ENCODE peak calls at places on chromosome 3, in five cellular contexts. H, G, L, C and E are unnamed samples.
A peak's percentile ranks its signal among the peaks of the same experiment; 100 is the strongest.

GRCh38 chr3:4826237-4827100 is 152.8 kb upstream of the BHLHE40 start:
- DNase-seq in H (no peak), G (no peak), L (no peak), C (no peak), E (no peak)

GRCh38 chr3:49122886-49123545 is 2.4 kb upstream of the USP19 start:
- DNase-seq in H (no peak), G (no peak), L (no peak), C (no peak), E (no peak)

GRCh38 chr3:50539887-50540286 is 27.7 kb downstream of the C3orf18 start:
- DNase-seq in H (no peak), G (no peak), L (no peak), C (no peak), E (no peak)

GRCh38 chr3:128610671-128611070 is 39.9 kb downstream of the RPN1 start:
- DNase-seq in H (no peak), G (no peak), L (no peak), C (no peak), E (no peak)

GRCh38 chr3:81307221-81307620 is 454.2 kb downstream of the GBE1 start:
- DNase-seq in H (no peak), G (no peak), L (no peak), C (no peak), E (no peak)

GRCh38 chr3:156459434-156459833 is 95.5 kb downstream of the SSR3 start:
- DNase-seq in H (no peak), G (no peak), L (no peak), C (no peak), E (no peak)

GRCh38 chr3:129068291-129068886 is 7.8 kb downstream of the GP9 start:
- DNase-seq in H (no peak), G (no peak), L (no peak), C (no peak), E (no peak)

GRCh38 chr3:14119166-14119510 is 5.5 kb downstream of the CHCHD4 start:
- DNase-seq in H (no peak), G (no peak), L (no peak), C (no peak), E (no peak)

GRCh38 chr3:9388562-9389272 is 8.7 kb upstream of the SETD5 start:
- DNase-seq in H (no peak), G (no peak), L (no peak), C (no peak), E (no peak)

GRCh38 chr3:188916934-188917391 is 254.8 kb upstream of the TPRG1 start:
- DNase-seq in H (no peak), G (no peak), L (no peak), C (no peak), E (no peak)
- TF ChIP-seq CTCF in H (no peak), G (no peak), L (no peak), C (no peak), E (no peak)

DNA sequence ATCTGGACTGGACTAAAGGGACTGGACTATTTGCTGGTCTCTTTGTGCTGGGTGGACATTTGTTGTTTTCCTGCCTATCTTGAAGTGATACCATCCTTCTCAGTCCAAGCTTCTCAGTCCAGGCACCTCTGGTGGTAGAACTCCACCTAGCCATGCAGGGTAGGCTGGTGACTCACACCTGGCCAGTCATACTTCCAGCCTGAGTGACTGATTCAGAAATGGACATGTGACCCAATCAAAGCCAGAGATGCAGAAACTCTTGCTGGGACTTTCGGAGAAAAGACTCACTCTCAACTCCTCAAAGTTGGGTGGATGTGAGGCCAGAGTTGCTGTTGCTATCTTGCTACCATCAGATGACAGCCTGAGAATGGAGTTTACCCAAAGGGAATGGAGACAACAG is 5.6 kb upstream of the ASB14 start:
- DNase-seq in H (no peak), G (no peak), L (no peak), C (no peak), E (no peak)
- TF ChIP-seq CTCF in H (no peak), G (no peak), L (no peak), C (no peak), E (no peak)

GRCh38 chr3:82496890-82497560 is 735.6 kb upstream of the GBE1 start:
- DNase-seq in H (no peak), G (no peak), L (no peak), C (no peak), E (no peak)
- TF ChIP-seq CTCF in H (peak; percentile 35), G (no peak), L (no peak), C (peak; percentile 50), E (no peak)

GRCh38 chr3:127124135-127124534 is 68.8 kb upstream of the PRR23E start:
- DNase-seq in H (no peak), G (no peak), L (no peak), C (no peak), E (no peak)
- TF ChIP-seq CTCF in H (no peak), G (no peak), L (no peak), C (no peak), E (no peak)

GRCh38 chr3:169744332-169745054 is 20.4 kb downstream of the TERC start:
- DNase-seq in H (no peak), G (no peak), L (no peak), C (no peak), E (no peak)
- TF ChIP-seq CTCF in H (peak; percentile 28), G (peak; percentile 39), L (no peak), C (peak; percentile 35), E (no peak)

GRCh38 chr3:7407107-7407506 is 546.2 kb downstream of the GRM7 start:
- DNase-seq in H (no peak), G (no peak), L (no peak), C (no peak), E (no peak)
- TF ChIP-seq CTCF in H (no peak), G (no peak), L (no peak), C (no peak), E (no peak)

GRCh38 chr3:61990618-61991017 is 382.7 kb downstream of the FEZF2 start:
- DNase-seq in H (no peak), G (no peak), L (no peak), C (no peak), E (no peak)
- TF ChIP-seq CTCF in H (no peak), G (no peak), L (no peak), C (no peak), E (no peak)

DNA sequence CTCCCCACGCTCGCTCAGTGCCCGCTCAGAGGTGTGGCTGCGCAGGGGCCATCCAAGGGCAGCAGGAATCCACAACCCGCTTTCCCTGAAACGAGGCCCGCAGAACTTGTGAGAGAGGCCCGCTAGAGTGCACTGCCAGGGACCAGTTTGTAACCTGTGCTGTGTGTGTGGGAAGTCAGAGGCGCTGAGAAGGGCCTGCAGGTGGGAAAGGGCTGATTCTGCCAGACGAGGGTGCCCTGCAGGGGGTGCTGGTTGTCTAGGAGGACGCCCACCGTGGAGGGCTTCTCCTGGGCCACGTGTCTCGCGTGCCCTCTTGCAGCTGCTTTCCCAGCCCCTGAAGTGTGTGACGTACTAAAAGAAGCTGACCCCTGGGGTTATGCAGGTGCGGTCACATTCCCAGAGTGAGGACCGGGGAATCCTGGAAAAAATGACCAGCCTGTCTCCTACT is 83.3 kb downstream of the C3orf70 start:
- DNase-seq in H (no peak), G (no peak), L (no peak), C (peak; percentile 57), E (no peak)
- TF ChIP-seq CTCF in H (no peak), G (no peak), L (no peak), C (peak; percentile 29), E (no peak)

GRCh38 chr3:134677196-134677986 is 26.6 kb upstream of the KY start:
- DNase-seq in H (peak; percentile 45), G (no peak), L (no peak), C (peak; percentile 38), E (no peak)
- TF ChIP-seq CTCF in H (peak; percentile 43), G (no peak), L (no peak), C (peak; percentile 56), E (peak; percentile 15)

GRCh38 chr3:184491867-184492615 is 69.5 kb upstream of the EPHB3 start:
- DNase-seq in H (no peak), G (no peak), L (no peak), C (no peak), E (no peak)

GRCh38 chr3:184486614-184487013 is 75.0 kb upstream of the EPHB3 start:
- DNase-seq in H (no peak), G (no peak), L (no peak), C (no peak), E (no peak)

GRCh38 chr3:184489457-184489856 is 72.1 kb upstream of the EPHB3 start:
- DNase-seq in H (no peak), G (no peak), L (no peak), C (no peak), E (no peak)

GRCh38 chr3:184488577-184488976 is 73.0 kb upstream of the EPHB3 start:
- DNase-seq in H (no peak), G (no peak), L (no peak), C (no peak), E (no peak)

DNA sequence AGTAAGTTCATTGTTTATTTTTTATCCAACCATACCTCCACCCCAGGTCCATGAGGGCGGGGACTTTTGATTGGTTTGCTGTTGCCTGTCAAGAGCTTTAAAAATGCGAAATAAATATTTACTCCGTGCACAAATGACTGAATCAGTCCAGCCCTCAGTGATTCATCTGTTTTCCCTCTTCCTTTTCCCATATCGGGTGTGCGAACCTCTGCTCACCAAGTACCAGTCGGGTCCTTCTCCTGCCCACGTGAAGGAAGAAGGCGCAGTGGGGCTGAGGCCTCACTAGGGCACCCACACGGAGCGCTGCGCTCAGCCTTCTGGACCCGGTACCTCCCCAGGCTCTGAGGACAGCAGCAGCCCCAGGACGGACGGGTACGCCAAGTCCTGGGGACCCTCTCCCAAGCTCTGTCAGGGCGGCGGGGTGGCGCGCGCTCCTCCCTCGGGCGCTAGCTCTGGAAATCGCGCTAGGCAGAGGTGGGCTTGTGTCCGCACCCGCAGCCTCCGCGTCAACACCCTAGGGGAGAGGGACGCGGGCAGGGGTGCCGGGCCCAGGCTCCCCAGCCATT is 70.5 kb upstream of the EPHB3 start:
- DNase-seq in H (no peak), G (no peak), L (no peak), C (no peak), E (no peak)
- TF ChIP-seq CTCF in H (no peak), G (no peak), L (no peak), C (no peak), E (no peak)